ENCODE peak calls at places on chromosomes 11 and 22, in four cellular contexts. O, F, M and C are unnamed samples.

GRCh38 chr11:56783448-56784041 is 35.0 kb upstream of the OR9G4 start:
- DNase-seq in O (no peak), F (no peak), M (no peak), C (peak; percentile 12)

GRCh38 chr11:68186061-68186460 is 27.0 kb downstream of the KMT5B start:
- DNase-seq in O (no peak), F (no peak), M (no peak), C (no peak)

GRCh38 chr11:46920709-46921108 is 2.4 kb upstream of the LRP4 start:
- DNase-seq in O (no peak), F (peak; percentile 97), M (peak; percentile 69), C (peak; percentile 99)

GRCh38 chr22:42114721-42115120 is 15.9 kb downstream of the CYP2D6 start:
- DNase-seq in O (peak; percentile 68), F (no peak), M (no peak), C (no peak)

GRCh38 chr11:65606876-65607613 is 7.0 kb downstream of the MAP3K11 start:
- DNase-seq in O (peak; percentile 94), F (peak; percentile 86), M (peak; percentile 97), C (peak; percentile 88)

GRCh38 chr22:31130873-31131272 is 8.1 kb downstream of the INPP5J start:
- DNase-seq in O (no peak), F (no peak), M (no peak), C (no peak)

GRCh38 chr11:110026823-110027626 is 66.2 kb upstream of the ZC3H12C start:
- DNase-seq in O (no peak), F (no peak), M (no peak), C (no peak)

GRCh38 chr22:35258144-35258988 is 1.1 kb downstream of the HMGXB4 start:
- DNase-seq in O (peak; percentile 16), F (no peak), M (no peak), C (peak; percentile 0)

GRCh38 chr11:84476581-84476980 is 1150.6 kb downstream of the DLG2 start:
- DNase-seq in O (peak; percentile 32), F (no peak), M (no peak), C (no peak)

GRCh38 chr11:121341609-121342008 is 49.0 kb downstream of the SC5D start:
- DNase-seq in O (no peak), F (no peak), M (no peak), C (no peak)

GRCh38 chr11:10946072-10946471 is 88.2 kb upstream of the ZBED5 start:
- DNase-seq in O (no peak), F (no peak), M (no peak), C (no peak)

GRCh38 chr11:112881461-112881860 is 79.8 kb upstream of the NCAM1 start:
- DNase-seq in O (peak; percentile 94), F (no peak), M (peak; percentile 61), C (peak; percentile 18)

GRCh38 chr11:20070459-20070858 is 89.8 kb downstream of the DBX1 start:
- DNase-seq in O (no peak), F (no peak), M (no peak), C (no peak)

GRCh38 chr22:30408388-30409101 is 11.7 kb downstream of the SEC14L2 start:
- DNase-seq in O (no peak), F (peak; percentile 62), M (no peak), C (no peak)

GRCh38 chr22:39833610-39834009 is 60.0 kb downstream of the ENTHD1 start:
- DNase-seq in O (no peak), F (no peak), M (no peak), C (no peak)
- H3K27me3 ChIP-seq in O (peaks cover 71% of the 10 kb centered on the region), F (peaks cover 6% of the 10 kb centered on the region), M (peaks cover 37% of the 10 kb centered on the region), C (peaks cover 6% of the 10 kb centered on the region)

GRCh38 chr22:46075764-46076531 is 74.4 kb upstream of the PPARA start:
- DNase-seq in O (peak; percentile 24), F (no peak), M (peak; percentile 59), C (no peak)
- H3K4me3 ChIP-seq in O (peak overlapping the region; percentile 90), F (peak overlapping the region; percentile 98), M (peak overlapping the region; percentile 79), C (peak overlapping the region; percentile 27)

DNA sequence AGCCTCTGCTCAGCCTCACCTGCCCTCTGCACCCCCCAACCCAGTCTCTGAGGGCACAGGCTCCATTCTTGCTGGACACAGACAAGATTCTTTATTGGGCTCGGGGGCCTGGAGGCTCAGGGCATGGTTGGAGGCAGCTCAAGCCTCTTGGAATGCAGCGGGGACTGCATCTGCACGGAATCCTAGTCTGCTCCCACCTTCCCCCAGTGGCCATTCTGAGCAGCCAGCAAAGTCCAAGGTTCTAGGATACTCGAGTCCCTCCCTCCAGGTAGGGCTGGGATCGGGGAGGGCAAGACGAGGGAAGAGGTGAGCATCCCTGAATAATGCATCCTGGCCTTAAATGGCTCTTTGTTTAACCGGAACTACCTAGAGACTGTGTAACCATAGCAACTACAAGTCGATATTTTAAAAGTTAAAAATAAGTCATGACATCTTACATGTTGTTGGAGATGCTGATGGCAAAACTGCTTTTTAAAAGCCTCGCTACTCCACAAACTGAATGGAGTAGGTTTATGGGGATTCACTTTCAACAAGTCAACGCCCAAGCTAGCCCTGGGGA is 10.7 kb upstream of the IGSF22 start:
- DNase-seq in O (no peak), F (no peak), M (no peak), C (no peak)
- TF ChIP-seq CTCF in O (no peak), F (no peak), M (no peak), C (no peak)

DNA sequence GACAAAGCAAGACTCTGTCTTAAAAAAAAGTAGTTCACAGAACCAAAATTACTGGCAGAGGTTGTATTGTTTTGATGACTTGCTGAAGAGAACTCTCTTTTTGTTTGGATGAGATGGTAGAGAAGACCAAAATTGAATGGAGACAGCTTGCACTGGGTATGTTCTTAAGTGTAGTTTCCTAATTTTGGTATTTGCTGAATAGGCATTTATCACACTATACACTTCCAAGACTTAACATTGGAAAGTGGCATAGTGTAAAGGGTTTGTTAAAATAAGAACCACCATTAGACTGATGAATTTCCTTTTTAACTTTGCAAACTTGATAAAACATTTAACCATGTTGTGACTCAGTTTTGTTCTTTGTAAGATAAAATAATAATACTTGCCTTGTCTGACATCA is 5.3 kb upstream of the DCUN1D5 start:
- DNase-seq in O (no peak), F (no peak), M (no peak), C (no peak)
- H3K27me3 ChIP-seq in O (no peaks in the 10 kb centered on the region), F (no peaks in the 10 kb centered on the region), M (peaks cover 50% of the 10 kb centered on the region), C (no peaks in the 10 kb centered on the region)

DNA sequence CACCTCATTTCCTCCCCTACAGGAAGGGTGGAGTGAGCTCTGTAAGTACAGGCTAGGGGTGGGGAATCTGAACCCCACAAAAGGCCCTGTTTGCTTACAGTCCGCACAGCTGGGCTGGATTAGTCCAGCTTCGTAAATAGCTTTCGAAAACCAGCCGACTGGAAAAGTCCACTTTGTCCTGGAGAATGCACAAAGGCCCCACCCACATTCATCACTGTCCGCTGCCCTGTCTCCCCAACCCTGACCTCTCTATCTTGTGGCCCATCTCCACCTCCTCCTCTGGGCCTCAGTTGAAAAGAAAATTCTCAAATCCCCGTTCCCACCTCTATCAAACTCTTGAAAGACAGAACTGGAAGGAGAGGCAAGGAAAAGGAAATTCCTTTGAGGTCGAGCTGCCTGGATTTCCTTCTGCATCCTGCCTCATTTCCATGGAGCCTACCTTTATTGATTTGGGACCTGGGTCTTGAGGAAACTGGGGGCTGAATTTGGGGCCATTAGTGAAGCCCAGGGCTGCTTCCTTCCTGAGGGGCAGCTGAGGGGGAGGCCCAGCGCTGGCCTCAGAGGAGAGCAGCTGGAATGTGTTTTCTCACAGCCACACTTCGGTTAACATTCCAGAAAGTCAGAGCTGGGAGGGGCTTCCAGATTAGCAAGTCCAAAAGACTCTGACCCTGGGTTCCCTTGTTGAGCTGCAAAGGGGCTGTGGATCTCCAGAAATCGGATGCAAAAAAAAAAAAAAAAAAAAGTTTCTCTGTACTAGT is 147.6 kb downstream of the FBXO7 start:
- DNase-seq in O (no peak), F (peak; percentile 81), M (no peak), C (no peak)
- H3K4me3 ChIP-seq in O (no peak overlapping the region), F (peak overlapping the region; percentile 4), M (no peak overlapping the region), C (no peak overlapping the region)

GRCh38 chr22:44916281-44917231 is 93.2 kb downstream of the PHF21B start:
- DNase-seq in O (no peak), F (no peak), M (peak; percentile 44), C (no peak)

GRCh38 chr22:44909241-44909640 is 100.6 kb downstream of the PHF21B start:
- DNase-seq in O (no peak), F (no peak), M (peak; percentile 25), C (no peak)

GRCh38 chr22:44915441-44915840 is 94.4 kb downstream of the PHF21B start:
- DNase-seq in O (no peak), F (no peak), M (peak; percentile 39), C (no peak)

GRCh38 chr22:44914026-44914721 is 95.6 kb downstream of the PHF21B start:
- DNase-seq in O (no peak), F (no peak), M (peak; percentile 48), C (no peak)

DNA sequence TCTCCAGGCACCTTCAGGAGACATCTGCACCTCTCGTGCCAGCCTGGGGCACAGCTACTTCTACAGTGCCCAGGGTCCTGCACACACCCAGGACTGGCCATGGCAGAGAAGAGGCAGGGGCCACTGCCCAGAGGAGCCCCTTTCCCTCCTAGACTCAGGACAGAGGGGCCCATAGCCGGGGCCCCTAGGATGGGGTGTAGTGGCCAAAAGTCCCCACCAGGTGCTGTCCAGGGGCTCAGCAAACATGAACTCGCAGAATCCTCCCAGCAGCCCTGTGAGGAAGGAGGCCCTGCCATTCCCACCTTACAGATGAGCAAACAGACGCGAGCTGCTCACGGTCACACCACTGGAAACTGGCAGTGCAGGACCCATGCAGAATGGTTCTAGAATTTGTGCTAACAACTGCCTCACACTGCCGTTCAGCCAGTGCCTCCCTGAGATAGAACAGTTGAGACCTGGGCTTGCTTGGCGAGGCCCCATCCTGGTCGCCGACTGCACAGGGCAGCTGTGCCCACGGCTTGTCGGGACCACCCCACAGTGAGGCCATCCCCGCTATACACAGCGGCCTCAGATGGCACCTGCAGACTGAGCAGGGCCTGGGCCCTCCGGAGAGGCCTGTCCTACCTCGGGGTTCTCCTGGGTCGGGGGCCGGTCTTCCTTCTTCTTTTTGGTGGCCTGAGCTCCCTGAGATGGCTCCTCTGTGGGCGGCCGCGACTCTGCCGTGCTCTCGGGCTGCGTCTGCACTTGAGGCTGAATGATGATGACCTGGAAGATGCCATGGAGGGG is 96.4 kb downstream of the PHF21B start:
- DNase-seq in O (no peak), F (no peak), M (peak; percentile 50), C (no peak)
- TF ChIP-seq CTCF in O (no peak), F (no peak), M (no peak), C (no peak)

DNA sequence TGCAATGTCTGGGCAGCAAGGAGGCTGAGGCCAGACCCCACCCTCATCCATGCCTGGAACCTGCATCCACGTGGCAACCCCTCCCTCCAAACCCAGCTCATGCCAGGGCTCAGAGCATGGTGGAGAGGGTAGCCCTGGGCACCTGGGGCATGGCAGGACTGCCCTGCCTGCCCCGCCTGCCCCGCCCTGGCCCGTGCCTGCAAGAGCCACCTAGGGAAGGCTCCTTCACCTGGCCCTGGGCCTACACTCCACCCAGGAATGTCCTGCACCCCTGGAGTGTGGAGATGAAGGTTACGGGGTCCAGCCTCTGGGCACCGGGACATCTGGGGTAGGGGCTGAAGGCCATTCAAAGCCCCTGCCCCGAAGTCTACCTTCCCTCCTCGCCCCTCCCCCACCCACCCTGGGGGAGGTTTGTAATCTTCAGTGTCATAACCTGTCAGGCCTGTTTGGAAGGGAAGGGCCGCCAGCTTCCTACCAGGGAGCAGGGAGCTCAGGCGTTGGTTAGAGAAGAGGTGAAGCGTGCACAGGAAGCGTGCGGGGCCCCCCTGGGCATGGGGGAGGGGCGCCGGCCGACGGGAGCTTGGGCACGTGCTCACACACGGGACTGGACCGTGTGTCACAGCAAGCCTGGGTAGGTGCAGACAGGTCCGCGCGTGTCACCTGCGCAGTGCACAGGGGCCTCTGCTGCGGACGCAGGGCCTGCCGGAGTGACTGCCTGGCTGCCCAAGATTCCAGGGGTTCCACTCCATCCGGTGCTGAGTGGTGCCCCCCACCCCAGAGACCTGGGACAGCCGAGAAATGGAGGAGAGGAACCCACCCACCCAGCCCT is 30.7 kb upstream of the TH start:
- DNase-seq in O (no peak), F (no peak), M (peak; percentile 87), C (no peak)
- H3K27me3 ChIP-seq in O (no peaks in the 10 kb centered on the region), F (no peaks in the 10 kb centered on the region), M (no peaks in the 10 kb centered on the region), C (peaks cover 2% of the 10 kb centered on the region)

GRCh38 chr11:75813622-75814039 is 1.4 kb upstream of the UVRAG start:
- DNase-seq in O (no peak), F (no peak), M (no peak), C (peak; percentile 69)
- H3K4me3 ChIP-seq in O (no peak overlapping the region), F (no peak overlapping the region), M (no peak overlapping the region), C (no peak overlapping the region)